ENCODE peak calls at places on chromosomes 16 and 17, in five cellular contexts. One of them, this sample, is unnamed.

GRCh38 chr16:1773703-1774455 is 945 bp upstream of the MRPS34 start:
- DNase-seq in lower lobe of right lung: no peak
- DNase-seq in GM12864: no peak
- DNase-seq in GM12878: no peak
- DNase-seq in PC-3: no peak
- DNase-seq in this sample: no peak

GRCh38 chr17:7098802-7099459 is 15.7 kb downstream of the ASGR2 start:
- DNase-seq in lower lobe of right lung: peak
- DNase-seq in GM12864: no peak
- DNase-seq in GM12878: no peak
- DNase-seq in PC-3: no peak
- DNase-seq in this sample: no peak

GRCh38 chr17:49952209-49952911 is 16.6 kb upstream of the DLX4 start:
- DNase-seq in lower lobe of right lung: peak
- DNase-seq in GM12864: peak
- DNase-seq in GM12878: no peak
- DNase-seq in PC-3: peak
- DNase-seq in this sample: peak

GRCh38 chr17:40696651-40697072 is 6.9 kb downstream of the KRT24 start:
- DNase-seq in lower lobe of right lung: no peak
- DNase-seq in GM12864: no peak
- DNase-seq in GM12878: no peak
- DNase-seq in PC-3: peak
- DNase-seq in this sample: no peak

GRCh38 chr17:8956521-8956920 is 9.0 kb downstream of the PIK3R5 start:
- DNase-seq in lower lobe of right lung: no peak
- DNase-seq in GM12864: no peak
- DNase-seq in GM12878: peak
- DNase-seq in PC-3: no peak
- DNase-seq in this sample: no peak

GRCh38 chr16:66116163-66116792 is 250.2 kb upstream of the CDH5 start:
- DNase-seq in lower lobe of right lung: no peak
- DNase-seq in GM12864: no peak
- DNase-seq in GM12878: no peak
- DNase-seq in PC-3: peak
- DNase-seq in this sample: no peak

GRCh38 chr16:46737621-46738214 is 10.4 kb downstream of the MYLK3 start:
- DNase-seq in lower lobe of right lung: no peak
- DNase-seq in GM12864: no peak
- DNase-seq in GM12878: no peak
- DNase-seq in PC-3: no peak
- DNase-seq in this sample: no peak

GRCh38 chr17:39145143-39145542 is 6.3 kb downstream of the PLXDC1 start:
- DNase-seq in lower lobe of right lung: no peak
- DNase-seq in GM12864: no peak
- DNase-seq in GM12878: no peak
- DNase-seq in PC-3: no peak
- DNase-seq in this sample: no peak

GRCh38 chr17:82443465-82444283 is 6.9 kb downstream of the CYBC1 start:
- DNase-seq in lower lobe of right lung: no peak
- DNase-seq in GM12864: no peak
- DNase-seq in GM12878: no peak
- DNase-seq in PC-3: no peak
- DNase-seq in this sample: no peak

GRCh38 chr17:1998426-1998784 is 26.7 kb downstream of the RTN4RL1 start:
- DNase-seq in lower lobe of right lung: no peak
- DNase-seq in GM12864: no peak
- DNase-seq in GM12878: no peak
- DNase-seq in PC-3: peak
- DNase-seq in this sample: no peak

GRCh38 chr16:2856061-2856670 is 1.8 kb downstream of the PRSS22 start:
- DNase-seq in lower lobe of right lung: no peak
- DNase-seq in GM12864: no peak
- DNase-seq in GM12878: no peak
- DNase-seq in PC-3: peak
- DNase-seq in this sample: no peak

GRCh38 chr16:29876578-29877249 is 13.7 kb upstream of the CDIPT start:
- DNase-seq in lower lobe of right lung: no peak
- DNase-seq in GM12864: no peak
- DNase-seq in GM12878: no peak
- DNase-seq in PC-3: no peak
- DNase-seq in this sample: no peak

GRCh38 chr17:77677637-77678036 is 280.9 kb upstream of the TNRC6C start:
- DNase-seq in lower lobe of right lung: no peak
- DNase-seq in GM12864: no peak
- DNase-seq in GM12878: no peak
- DNase-seq in PC-3: no peak
- DNase-seq in this sample: no peak

GRCh38 chr17:19344311-19345066 is 18.0 kb downstream of the B9D1 start:
- DNase-seq in lower lobe of right lung: no peak
- DNase-seq in GM12864: no peak
- DNase-seq in GM12878: no peak
- DNase-seq in PC-3: no peak
- DNase-seq in this sample: no peak

GRCh38 chr16:49827806-49828428 is 28.0 kb downstream of the ZNF423 start:
- DNase-seq in lower lobe of right lung: no peak
- DNase-seq in GM12864: no peak
- DNase-seq in GM12878: no peak
- DNase-seq in PC-3: no peak
- DNase-seq in this sample: no peak

GRCh38 chr16:49826515-49826914 is 29.4 kb downstream of the ZNF423 start:
- DNase-seq in lower lobe of right lung: no peak
- DNase-seq in GM12864: no peak
- DNase-seq in GM12878: no peak
- DNase-seq in PC-3: no peak
- DNase-seq in this sample: no peak

GRCh38 chr16:49832177-49832576 is 23.7 kb downstream of the ZNF423 start:
- DNase-seq in lower lobe of right lung: no peak
- DNase-seq in GM12864: no peak
- DNase-seq in GM12878: no peak
- DNase-seq in PC-3: no peak
- DNase-seq in this sample: no peak

GRCh38 chr16:49830873-49831272 is 25.0 kb downstream of the ZNF423 start:
- DNase-seq in lower lobe of right lung: no peak
- DNase-seq in GM12864: no peak
- DNase-seq in GM12878: no peak
- DNase-seq in PC-3: no peak
- DNase-seq in this sample: no peak

DNA sequence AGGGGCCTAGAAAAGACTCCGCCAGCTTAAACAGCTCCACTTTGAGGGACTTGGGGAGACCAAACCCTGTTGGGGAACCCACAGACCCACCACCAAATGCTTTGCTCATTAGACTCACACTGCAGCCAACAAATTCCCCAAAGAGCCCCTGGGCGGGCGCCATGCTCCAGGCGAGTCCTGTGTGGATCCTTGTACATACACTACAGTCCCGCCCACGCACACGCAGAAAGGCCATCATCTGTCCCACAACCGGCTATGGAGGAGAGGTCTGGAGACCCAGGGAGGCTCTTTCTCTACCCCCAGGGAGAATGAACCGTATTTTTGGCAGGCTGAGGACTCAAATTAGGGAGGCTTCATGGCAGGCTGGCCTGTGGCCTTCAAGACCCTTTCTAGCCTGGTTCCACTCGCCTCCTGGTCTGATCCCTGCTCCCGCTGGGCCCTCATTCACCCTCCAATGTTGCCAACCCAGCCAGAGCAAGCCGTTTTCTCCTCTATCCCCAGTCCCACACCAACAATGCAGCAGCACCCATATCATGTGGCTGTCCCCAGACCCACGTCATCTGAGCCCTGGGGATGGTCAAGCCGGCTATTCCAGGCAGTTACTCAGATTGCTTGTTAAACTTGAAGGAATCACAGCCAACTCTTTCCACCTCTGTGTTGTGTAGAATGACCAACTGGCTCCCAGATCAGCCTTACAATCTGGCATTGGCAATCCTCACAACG is 27.2 kb downstream of the ZNF423 start:
- DNase-seq in lower lobe of right lung: no peak
- DNase-seq in GM12864: no peak
- DNase-seq in GM12878: no peak
- DNase-seq in PC-3: no peak
- DNase-seq in this sample: no peak
- H3K4me3 ChIP-seq in lower lobe of right lung: no peak
- H3K4me3 ChIP-seq in GM12864: no peak
- H3K4me3 ChIP-seq in GM12878: no peak
- H3K4me3 ChIP-seq in PC-3: no peak
- H3K4me3 ChIP-seq in this sample: no peak

DNA sequence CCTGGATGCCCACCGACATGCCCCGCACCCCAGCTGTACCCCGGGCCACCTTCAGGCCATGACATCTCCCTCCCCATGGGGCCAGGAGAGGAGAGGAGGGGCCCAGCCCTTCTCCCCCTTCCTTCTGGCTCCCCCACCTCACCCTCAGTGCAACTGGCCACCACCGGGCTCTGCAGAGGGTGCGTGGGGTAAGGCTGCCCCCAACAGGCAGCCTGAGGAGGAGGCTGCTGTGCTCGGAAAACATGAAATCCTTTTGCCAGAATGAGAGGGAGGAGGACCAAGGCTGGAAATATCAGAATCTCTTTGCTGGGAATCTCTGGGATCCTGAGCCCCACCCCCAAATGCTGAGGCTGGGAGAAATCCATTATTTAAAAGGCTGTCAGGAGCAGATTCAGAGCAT is 68.4 kb downstream of the CCT6B start:
- DNase-seq in lower lobe of right lung: no peak
- DNase-seq in GM12864: no peak
- DNase-seq in GM12878: no peak
- DNase-seq in PC-3: peak
- DNase-seq in this sample: no peak
- TF ChIP-seq CTCF in lower lobe of right lung: no peak
- TF ChIP-seq CTCF in GM12864: peak
- TF ChIP-seq CTCF in GM12878: peak
- TF ChIP-seq CTCF in PC-3: peak
- TF ChIP-seq CTCF in this sample: peak

GRCh38 chr17:80751460-80752368 is 207.1 kb downstream of the RPTOR start:
- DNase-seq in lower lobe of right lung: no peak
- DNase-seq in GM12864: no peak
- DNase-seq in GM12878: no peak
- DNase-seq in PC-3: no peak
- DNase-seq in this sample: no peak
- H3K4me3 ChIP-seq in lower lobe of right lung: no peak
- H3K4me3 ChIP-seq in GM12864: no peak
- H3K4me3 ChIP-seq in GM12878: no peak
- H3K4me3 ChIP-seq in PC-3: no peak
- H3K4me3 ChIP-seq in this sample: no peak

GRCh38 chr16:72197556-72197955 is 25.6 kb upstream of the PMFBP1 start:
- DNase-seq in lower lobe of right lung: no peak
- DNase-seq in GM12864: no peak
- DNase-seq in GM12878: no peak
- DNase-seq in PC-3: no peak
- DNase-seq in this sample: no peak

GRCh38 chr16:72198021-72198420 is 26.1 kb upstream of the PMFBP1 start:
- DNase-seq in lower lobe of right lung: no peak
- DNase-seq in GM12864: no peak
- DNase-seq in GM12878: no peak
- DNase-seq in PC-3: no peak
- DNase-seq in this sample: peak

GRCh38 chr16:72198641-72199250 is 26.8 kb upstream of the PMFBP1 start:
- DNase-seq in lower lobe of right lung: no peak
- DNase-seq in GM12864: no peak
- DNase-seq in GM12878: no peak
- DNase-seq in PC-3: no peak
- DNase-seq in this sample: no peak

GRCh38 chr16:72191551-72191950 is 19.6 kb upstream of the PMFBP1 start:
- DNase-seq in lower lobe of right lung: no peak
- DNase-seq in GM12864: no peak
- DNase-seq in GM12878: no peak
- DNase-seq in PC-3: no peak
- DNase-seq in this sample: peak

GRCh38 chr16:72195609-72196008 is 23.7 kb upstream of the PMFBP1 start:
- DNase-seq in lower lobe of right lung: no peak
- DNase-seq in GM12864: no peak
- DNase-seq in GM12878: no peak
- DNase-seq in PC-3: no peak
- DNase-seq in this sample: no peak
- TF ChIP-seq CTCF in lower lobe of right lung: no peak
- TF ChIP-seq CTCF in GM12864: no peak
- TF ChIP-seq CTCF in GM12878: no peak
- TF ChIP-seq CTCF in PC-3: peak
- TF ChIP-seq CTCF in this sample: peak